ENCODE peak calls at places on chromosome 3, in eight cellular contexts. J is fibroblast of mammary gland; Q is GM12865; C is activated T-helper 1 cell treated with anti-CD3 and anti-CD28 coated beads, Interleukin-2, amount 50 U/mL, for 16 hours; E is activated naive CD4-positive, alpha-beta T cell treated with anti-CD3 and anti-CD28 coated beads, Interleukin-2, amount 50 U/mL, for 72 hours; X is epithelial cell of esophagus; D is A172; G is AG08395. Y is an unnamed sample.

GRCh38 chr3:129022114-129022994 is 21.2 kb downstream of the EFCC1 start:
- DNase-seq in J (peak; percentile 61), E (no peak), X (no peak), C (no peak), D (no peak), G (peak; percentile 31), Q (no peak), Y (no peak)

GRCh38 chr3:156230291-156230900 is 110.0 kb downstream of the KCNAB1 start:
- DNase-seq in J (peak; percentile 10), D (no peak), Q (no peak), C (no peak), X (peak; percentile 70), E (no peak), G (no peak), Y (no peak)

GRCh38 chr3:127698264-127699097 is 25.7 kb downstream of the ABTB1 start:
- DNase-seq in D (no peak), X (no peak), C (no peak), Q (no peak), E (no peak), J (no peak), G (no peak), Y (no peak)

GRCh38 chr3:41143421-41144031 is 55.8 kb upstream of the CTNNB1 start:
- DNase-seq in E (no peak), D (no peak), J (no peak), Q (no peak), G (no peak), X (no peak), C (no peak), Y (no peak)

GRCh38 chr3:48565591-48566400 is 2.2 kb upstream of the UCN2 start:
- DNase-seq in J (peak; percentile 74), G (peak; percentile 90), X (peak; percentile 73), E (no peak), Q (no peak), C (no peak), D (peak; percentile 88), Y (peak; percentile 78)

GRCh38 chr3:52405066-52405465 is 39.8 kb downstream of the SEMA3G start:
- DNase-seq in J (no peak), E (no peak), G (no peak), Q (no peak), X (no peak), C (no peak), D (no peak), Y (no peak)

GRCh38 chr3:175105066-175105465 is 245.9 kb downstream of the NAALADL2 start:
- DNase-seq in C (no peak), X (peak; percentile 12), Q (no peak), J (peak; percentile 12), D (no peak), G (no peak), E (no peak), Y (no peak)

GRCh38 chr3:22089284-22089683 is 338.3 kb upstream of the ZNF385D start:
- DNase-seq in E (no peak), X (peak; percentile 59), D (peak; percentile 34), C (no peak), G (peak; percentile 3), Q (peak; percentile 69), J (peak; percentile 35), Y (peak; percentile 63)

GRCh38 chr3:128326051-128326823 is 140.5 kb downstream of the DNAJB8 start:
- DNase-seq in C (no peak), E (no peak), D (no peak), J (no peak), X (no peak), G (no peak), Q (no peak), Y (no peak)

GRCh38 chr3:150315711-150316110 is 92.4 kb upstream of the TSC22D2 start:
- DNase-seq in X (no peak), C (no peak), E (no peak), G (no peak), Q (no peak), D (no peak), J (no peak), Y (no peak)

GRCh38 chr3:16665282-16665741 is 60.1 kb upstream of the DAZL start:
- DNase-seq in Q (no peak), E (no peak), C (no peak), G (no peak), J (peak; percentile 72), D (peak; percentile 63), X (no peak), Y (peak; percentile 20)

GRCh38 chr3:175606650-175607318 is 747.6 kb downstream of the NAALADL2 start:
- DNase-seq in Q (no peak), E (no peak), J (no peak), X (peak; percentile 55), C (no peak), G (no peak), D (no peak), Y (peak; percentile 9)

GRCh38 chr3:108001457-108001856 is 89.4 kb downstream of the CD47 start:
- DNase-seq in E (no peak), G (peak; percentile 32), X (peak; percentile 96), Q (no peak), C (no peak), D (peak; percentile 35), J (peak; percentile 39), Y (peak; percentile 83)

GRCh38 chr3:82410366-82410765 is 648.9 kb upstream of the GBE1 start:
- DNase-seq in E (no peak), X (peak; percentile 27), Q (no peak), C (no peak), D (no peak), G (no peak), J (no peak), Y (peak; percentile 10)

GRCh38 chr3:36457667-36458066 is 77.4 kb downstream of the STAC start:
- DNase-seq in C (no peak), D (no peak), J (no peak), Q (no peak), E (no peak), G (no peak), X (no peak), Y (no peak)

GRCh38 chr3:17505856-17506255 is 236.6 kb downstream of the TBC1D5 start:
- DNase-seq in G (peak; percentile 31), Q (no peak), J (peak; percentile 19), C (no peak), X (peak; percentile 7), E (no peak), D (no peak), Y (no peak)

GRCh38 chr3:123633530-123633929 is 48.7 kb upstream of the HACD2 start:
- DNase-seq in C (no peak), J (peak; percentile 76), E (no peak), X (no peak), D (no peak), G (no peak), Q (no peak), Y (no peak)

GRCh38 chr3:136752046-136752326 is 192 bp downstream of the STAG1 start:
- DNase-seq in G (peak; percentile 16), D (peak; percentile 14), E (no peak), X (peak; percentile 65), C (no peak), J (no peak), Q (no peak), Y (no peak)

GRCh38 chr3:48130321-48130881 is 57.8 kb downstream of the CDC25A start:
- DNase-seq in D (peak; percentile 52), G (peak; percentile 68), Q (no peak), X (no peak), C (no peak), J (peak; percentile 89), E (no peak), Y (no peak)

GRCh38 chr3:18423401-18424212 is 1.5 kb downstream of the SATB1 start:
- DNase-seq in D (peak; percentile 44), X (peak; percentile 58), J (peak; percentile 59), C (no peak), G (peak; percentile 51), E (no peak), Q (peak; percentile 77), Y (peak; percentile 62)

GRCh38 chr3:56251343-56251945 is 216.8 kb downstream of the ERC2 start:
- DNase-seq in E (no peak), C (no peak), D (peak; percentile 56), Q (peak; percentile 44), X (peak; percentile 55), G (peak; percentile 71), J (peak; percentile 64), Y (peak; percentile 75)

GRCh38 chr3:53420831-53421230 is 73.5 kb upstream of the DCP1A start:
- DNase-seq in G (no peak), Q (no peak), C (no peak), J (no peak), X (no peak), E (no peak), D (no peak), Y (no peak)

GRCh38 chr3:66010348-66011097 is 28.2 kb downstream of the MAGI1 start:
- DNase-seq in X (peak; percentile 72), J (no peak), G (no peak), C (no peak), E (no peak), D (no peak), Q (no peak), Y (peak; percentile 30)

GRCh38 chr3:48409291-48410201 is 20.3 kb downstream of the PLXNB1 start:
- DNase-seq in D (no peak), Q (no peak), E (peak; percentile 52), G (no peak), X (no peak), C (no peak), J (no peak), Y (no peak)

GRCh38 chr3:42843730-42844713 is 31.7 kb downstream of the CYP8B1 start:
- DNase-seq in D (no peak), Q (no peak), X (no peak), G (no peak), J (no peak), E (no peak), C (no peak), Y (no peak)

GRCh38 chr3:194112120-194113106 is 23.5 kb upstream of the HES1 start:
- DNase-seq in G (no peak), Q (no peak), C (no peak), E (no peak), D (no peak), X (peak; percentile 97), J (no peak), Y (peak; percentile 85)

GRCh38 chr3:120140098-120140742 is 46.0 kb upstream of the GSK3B start:
- DNase-seq in E (no peak), C (no peak), D (no peak), G (no peak), X (no peak), Q (no peak), J (no peak), Y (no peak)